ENCODE peak calls at places on chromosomes 3 and 15, in five cellular contexts. Z is sigmoid colon, V is HepG2, J is K562, E is breast epithelium. S is an unnamed sample.

GRCh38 chr3:45198264-45199260 is 27.5 kb downstream of the TMEM158 start:
- DNase-seq in Z (no peak), V (no peak), J (no peak), E (no peak), S (no peak)

GRCh38 chr3:157290761-157291160 is 130.8 kb upstream of the CCNL1 start:
- DNase-seq in Z (no peak), V (no peak), J (no peak), E (no peak), S (no peak)

GRCh38 chr15:65598468-65598867 is 12.5 kb downstream of the INTS14 start:
- DNase-seq in Z (no peak), V (no peak), J (no peak), E (no peak), S (no peak)

GRCh38 chr3:66923991-66924390 is 74.1 kb upstream of the KBTBD8 start:
- DNase-seq in Z (no peak), V (no peak), J (no peak), E (no peak), S (no peak)

GRCh38 chr3:187567026-187567425 is 103.2 kb downstream of the SST start:
- DNase-seq in Z (no peak), V (no peak), J (no peak), E (no peak), S (no peak)

GRCh38 chr3:37806505-37807291 is 55.0 kb upstream of the CTDSPL start:
- DNase-seq in Z (no peak), V (no peak), J (no peak), E (no peak), S (no peak)

GRCh38 chr15:36798366-36798765 is 218.9 kb downstream of the CDIN1 start:
- DNase-seq in Z (no peak), V (no peak), J (no peak), E (no peak), S (no peak)

GRCh38 chr15:57592836-57593420 is 1.2 kb downstream of the MYZAP start:
- DNase-seq in Z (no peak), V (no peak), J (no peak), E (no peak), S (no peak)

GRCh38 chr3:75254685-75255084 is 409.4 kb upstream of the FRG2C start:
- DNase-seq in Z (no peak), V (no peak), J (no peak), E (no peak), S (no peak)

GRCh38 chr3:15339786-15340215 is 7.4 kb upstream of the SH3BP5 start:
- DNase-seq in Z (peak; percentile 26), V (no peak), J (peak; percentile 65), E (no peak), S (no peak)

GRCh38 chr3:146163584-146163983 is 2.6 kb upstream of the PLOD2 start:
- DNase-seq in Z (no peak), V (no peak), J (no peak), E (no peak), S (no peak)

GRCh38 chr3:156735471-156735870 is 61.1 kb downstream of the TIPARP start:
- DNase-seq in Z (no peak), V (no peak), J (no peak), E (no peak), S (no peak)

GRCh38 chr3:107345968-107346367 is 31.3 kb upstream of the CCDC54 start:
- DNase-seq in Z (no peak), V (no peak), J (no peak), E (no peak), S (no peak)

GRCh38 chr3:189237516-189237915 is 65.7 kb downstream of the TPRG1 start:
- DNase-seq in Z (no peak), V (no peak), J (no peak), E (no peak), S (no peak)

GRCh38 chr3:42736081-42736480 is 33.5 kb upstream of the HHATL start:
- DNase-seq in Z (no peak), V (no peak), J (no peak), E (peak; percentile 14), S (peak; percentile 52)

GRCh38 chr15:38401101-38401500 is 52.8 kb upstream of the FAM98B start:
- DNase-seq in Z (no peak), V (no peak), J (no peak), E (no peak), S (no peak)

DNA sequence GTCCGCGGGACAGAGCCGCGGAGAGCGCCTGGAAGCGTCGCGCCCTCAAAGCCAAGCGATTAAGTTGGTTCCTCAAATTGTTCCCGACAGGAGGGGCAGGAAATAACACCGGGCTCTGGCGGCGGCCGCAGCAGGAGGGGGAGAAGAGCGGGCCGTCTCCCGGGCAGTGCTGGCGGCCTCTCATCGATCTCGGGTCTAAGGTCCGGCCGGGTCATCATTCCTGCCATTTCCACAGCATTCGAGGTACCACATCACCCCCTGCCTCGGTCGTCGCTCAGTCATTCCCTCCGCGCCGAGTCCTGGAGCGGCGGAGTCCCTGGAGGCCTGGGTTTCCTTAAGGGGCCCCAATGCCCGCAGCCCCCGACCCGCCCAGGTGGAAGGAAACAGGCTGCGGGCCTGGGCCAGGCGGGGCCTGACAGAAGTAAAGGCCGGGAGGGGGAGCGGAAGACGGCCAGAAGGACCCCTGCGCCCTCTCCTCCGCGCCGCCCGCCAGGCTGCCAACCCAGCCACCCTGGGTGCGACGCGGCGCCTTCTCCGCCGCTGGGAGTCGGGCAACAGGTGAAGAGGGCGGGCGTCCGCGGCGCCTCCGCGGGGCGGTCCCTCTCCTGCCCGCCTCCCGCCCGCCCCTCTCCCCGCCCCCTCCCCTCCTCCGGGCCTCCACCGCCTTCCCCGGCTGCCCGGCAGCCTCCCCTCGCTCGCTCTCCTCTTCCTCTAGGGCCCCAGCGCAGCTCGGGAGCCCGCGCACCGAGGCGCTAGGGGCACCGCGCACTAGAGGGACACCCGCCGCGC is at the start of gene CMTM8:
- DNase-seq in Z (no peak), V (peak; percentile 69), J (peak; percentile 14), E (no peak), S (no peak)
- TF ChIP-seq POLR2A in Z (no peak), V (peak; percentile 79), J (no peak), E (no peak), S (no peak)

GRCh38 chr3:196661400-196661799 is 21.9 kb downstream of the NRROS start:
- DNase-seq in Z (no peak), V (no peak), J (no peak), E (no peak), S (no peak)

GRCh38 chr3:196662711-196663571 is 23.4 kb downstream of the NRROS start:
- DNase-seq in Z (no peak), V (no peak), J (peak; percentile 70), E (no peak), S (no peak)

GRCh38 chr3:196660381-196661166 is 21.1 kb downstream of the NRROS start:
- DNase-seq in Z (no peak), V (no peak), J (no peak), E (no peak), S (no peak)

GRCh38 chr3:196659901-196660351 is 20.4 kb downstream of the NRROS start:
- DNase-seq in Z (no peak), V (no peak), J (no peak), E (no peak), S (no peak)

GRCh38 chr3:196662033-196662432 is 22.5 kb downstream of the NRROS start:
- DNase-seq in Z (no peak), V (no peak), J (no peak), E (no peak), S (no peak)
- H3K27ac ChIP-seq in Z (no peak overlapping the region), V (no peak overlapping the region), J (peak overlapping the region; percentile 56), E (no peak overlapping the region), S (no peak overlapping the region)

GRCh38 chr3:119350114-119350513 is 55.9 kb downstream of the ARHGAP31 start:
- DNase-seq in Z (no peak), V (no peak), J (no peak), E (no peak), S (no peak)
- TF ChIP-seq POLR2AphosphoS5 in Z (no peak), V (no peak), J (no peak), E (no peak), S (no peak)

DNA sequence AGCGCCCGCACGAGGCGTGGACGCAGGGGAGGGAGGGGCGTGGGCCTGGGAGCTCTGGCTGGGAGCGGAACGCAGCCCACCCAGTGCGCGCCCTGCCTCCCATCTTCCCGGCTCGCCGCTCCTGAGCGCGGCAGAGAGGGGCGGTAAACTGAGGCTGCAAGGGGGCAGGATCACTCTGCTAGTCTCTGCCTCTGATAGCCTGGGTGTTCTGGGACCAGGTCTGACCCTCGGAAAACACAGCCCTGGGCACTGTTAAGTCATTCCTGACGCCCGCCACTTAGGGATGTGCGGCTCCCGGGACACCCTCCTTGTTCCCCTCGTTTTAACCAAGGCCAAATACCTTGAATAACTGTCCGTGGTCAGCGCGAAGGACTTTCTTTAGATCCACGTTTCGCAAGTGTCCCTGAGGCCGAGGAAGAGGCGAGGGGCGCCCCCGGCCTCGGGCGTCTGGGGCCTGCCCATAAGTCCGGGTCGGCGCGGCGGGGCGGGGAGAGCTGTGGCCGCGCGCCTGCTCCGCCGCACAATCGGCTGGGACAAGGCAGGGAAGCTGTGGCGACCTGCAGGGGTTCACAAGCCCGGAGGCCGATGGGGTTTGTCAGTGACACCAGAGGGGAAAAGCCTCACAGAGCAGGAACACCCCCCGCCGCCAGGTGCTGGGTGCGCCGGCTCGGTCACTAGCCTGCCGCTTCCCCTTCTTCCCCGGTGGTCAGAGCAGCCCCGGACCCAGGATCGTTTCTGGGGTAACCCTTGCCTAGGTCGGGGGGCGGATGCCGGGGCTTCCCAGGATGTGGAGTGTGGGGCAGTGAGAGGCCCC is 1.5 kb downstream of the ITPKA start:
- DNase-seq in Z (no peak), V (no peak), J (peak; percentile 70), E (no peak), S (no peak)
- TF ChIP-seq POLR2A in Z (no peak), V (no peak), J (no peak), E (no peak), S (no peak)

GRCh38 chr15:90351479-90352108 is 490 bp upstream of the ZNF774 start:
- DNase-seq in Z (no peak), V (no peak), J (no peak), E (no peak), S (no peak)

GRCh38 chr15:90354986-90355385 is 2.9 kb downstream of the ZNF774 start:
- DNase-seq in Z (no peak), V (no peak), J (no peak), E (no peak), S (no peak)

GRCh38 chr15:90349072-90349471 is 3.0 kb upstream of the ZNF774 start:
- DNase-seq in Z (no peak), V (no peak), J (no peak), E (no peak), S (no peak)

GRCh38 chr15:90348456-90348855 is 3.6 kb upstream of the ZNF774 start:
- DNase-seq in Z (no peak), V (no peak), J (no peak), E (no peak), S (no peak)

GRCh38 chr15:90352109-90352893 is at the start of gene ZNF774:
- DNase-seq in Z (peak; percentile 96), V (peak; percentile 92), J (peak; percentile 97), E (peak; percentile 94), S (peak; percentile 94)
- H3K27ac ChIP-seq in Z (peak within 1 kb of the TSS; percentile 53), V (no peak within 1 kb of the TSS), J (peak within 1 kb of the TSS; percentile 51), E (peak within 1 kb of the TSS; percentile 86), S (no peak within 1 kb of the TSS)

S was measured in suprapubic skin.